ENCODE peak calls at places on chromosomes 11 and 22, in four cellular contexts. H, T, A and V are unnamed samples. For H3K4me1, the result is how much of the 10 kb centered on the place peaks cover.

GRCh38 chr11:58968251-58968711 is 29.0 kb downstream of the GLYATL1 start:
- DNase-seq in H (no peak), A (no peak), T (no peak), V (no peak)

GRCh38 chr11:104462346-104462745 is 298.4 kb upstream of the PDGFD start:
- DNase-seq in H (no peak), A (no peak), T (no peak), V (no peak)

GRCh38 chr11:9716275-9717039 is 52.6 kb downstream of the SWAP70 start:
- DNase-seq in H (no peak), A (no peak), T (no peak), V (peak)

GRCh38 chr11:17921620-17922473 is 91.0 kb downstream of the SERGEF start:
- DNase-seq in H (no peak), A (no peak), T (no peak), V (no peak)

GRCh38 chr11:48064306-48064705 is 83.9 kb downstream of the PTPRJ start:
- DNase-seq in T (no peak), H (no peak), A (no peak), V (peak)

GRCh38 chr11:72079776-72080325 is 491 bp downstream of the NUMA1 start:
- DNase-seq in A (no peak), H (no peak), T (no peak), V (no peak)

GRCh38 chr11:130470832-130471706 is 22.6 kb downstream of the ADAMTS15 start:
- DNase-seq in A (no peak), H (no peak), T (no peak), V (no peak)

GRCh38 chr11:1879941-1880720 is 11.6 kb downstream of the PRR33 start:
- DNase-seq in T (no peak), H (no peak), A (no peak), V (peak)

GRCh38 chr22:40603088-40603605 is 33.4 kb downstream of the MRTFA start:
- DNase-seq in A (no peak), T (no peak), H (no peak), V (peak)

GRCh38 chr11:10701982-10702381 is 8.4 kb upstream of the IRAG1 start:
- DNase-seq in H (no peak), A (no peak), T (no peak), V (no peak)

GRCh38 chr11:11178671-11179070 is 174.4 kb downstream of the CSNK2A3 start:
- DNase-seq in T (no peak), A (no peak), H (no peak), V (no peak)

GRCh38 chr11:96275807-96276594 is 67.0 kb downstream of the MAML2 start:
- DNase-seq in A (no peak), T (no peak), H (no peak), V (no peak)

GRCh38 chr22:40345271-40345670 is 1.0 kb upstream of the ADSL start:
- DNase-seq in T (no peak), H (no peak), A (no peak), V (no peak)

DNA sequence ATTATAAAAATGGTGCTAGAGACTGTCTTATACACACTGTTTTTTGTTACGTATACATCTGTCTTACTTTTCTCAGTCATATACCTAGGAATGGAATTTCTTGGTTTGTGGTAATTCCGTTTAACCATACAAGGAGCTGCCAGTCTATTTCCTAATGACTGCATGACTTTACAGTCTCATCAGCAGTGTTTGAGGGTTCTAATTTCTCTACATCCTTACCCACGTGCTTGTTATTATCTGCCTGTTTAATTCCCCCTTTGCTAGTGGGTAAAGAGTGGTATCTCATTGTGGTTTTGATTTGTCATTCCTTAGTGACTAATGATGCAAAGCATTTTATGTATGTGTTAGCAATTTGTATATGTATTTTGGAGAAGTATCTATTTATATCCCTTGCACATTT is 1008.0 kb downstream of the FAM181B start:
- DNase-seq in A (no peak), H (no peak), T (no peak), V (no peak)
- TF ChIP-seq MYC in A (no peak), H (no peak), T (no peak), V (no peak)

DNA sequence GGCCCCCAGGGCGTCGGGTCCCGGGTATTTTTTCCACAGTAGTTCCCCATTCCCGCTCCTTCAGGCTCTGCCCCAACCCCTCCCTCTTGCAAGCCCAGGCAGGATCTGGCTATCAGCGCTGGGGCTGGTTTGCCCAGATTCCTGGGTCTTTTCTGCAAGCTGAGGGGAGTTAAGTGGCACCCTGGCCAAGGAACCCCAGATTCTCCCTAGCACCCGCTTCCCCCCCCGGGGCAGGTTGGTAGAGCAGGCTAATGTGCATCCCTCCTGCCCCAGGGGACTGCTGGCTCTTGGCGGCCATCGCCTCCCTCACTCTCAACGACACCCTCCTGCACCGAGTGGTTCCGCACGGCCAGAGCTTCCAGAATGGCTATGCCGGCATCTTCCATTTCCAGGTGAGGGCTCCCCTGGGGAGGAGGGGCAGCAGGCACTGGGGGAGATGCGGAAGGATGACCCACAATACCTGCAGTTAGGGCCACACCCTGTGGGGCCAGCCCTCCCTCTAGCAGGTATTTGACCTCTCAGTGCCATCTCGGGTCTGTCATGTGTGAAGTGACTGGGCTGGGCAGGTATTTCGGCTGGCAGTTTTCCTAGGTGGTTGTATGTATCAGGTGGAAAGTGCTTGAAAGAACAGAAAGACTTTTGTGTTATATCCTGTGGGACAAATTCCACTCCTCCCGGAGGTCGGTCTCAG is 1.6 kb downstream of the CAPN1 start:
- DNase-seq in T (no peak), H (no peak), A (no peak), V (no peak)
- TF ChIP-seq JUN in T (no peak), H (no peak), A (no peak), V (no peak)

GRCh38 chr22:20565079-20565734 is 57.8 kb downstream of the MED15 start:
- DNase-seq in H (no peak), T (no peak), A (no peak), V (no peak)
- H3K4me1 ChIP-seq in H (under half), T (half or more), A (under half), V (under half)

GRCh38 chr11:63978551-63979235 is 4.3 kb downstream of the COX8A start:
- DNase-seq in H (no peak), T (no peak), A (no peak), V (no peak)

GRCh38 chr11:63974259-63975143 is at the start of gene COX8A:
- DNase-seq in H (peak), T (peak), A (peak), V (peak)

GRCh38 chr11:63979426-63979825 is 5.0 kb downstream of the COX8A start:
- DNase-seq in T (no peak), A (no peak), H (no peak), V (no peak)
- TF ChIP-seq MYC in T (no peak), A (no peak), H (no peak), V (no peak)

GRCh38 chr22:24424901-24425775 is 2.3 kb upstream of the ADORA2A start:
- DNase-seq in A (no peak), T (no peak), H (no peak), V (no peak)

GRCh38 chr22:24422078-24422665 is 5.2 kb upstream of the ADORA2A start:
- DNase-seq in A (no peak), T (no peak), H (no peak), V (no peak)

GRCh38 chr22:24423519-24424000 is 3.8 kb upstream of the ADORA2A start:
- DNase-seq in T (peak), A (no peak), H (peak), V (peak)

GRCh38 chr22:24426436-24426835 is 963 bp upstream of the ADORA2A start:
- DNase-seq in A (no peak), H (no peak), T (no peak), V (no peak)

GRCh38 chr22:24424001-24424900 is 3.1 kb upstream of the ADORA2A start:
- DNase-seq in A (no peak), H (peak), T (no peak), V (no peak)
- TF ChIP-seq JUN in A (no peak), H (no peak), T (no peak), V (no peak)

GRCh38 chr11:27722945-27723344 is 22.7 kb upstream of the BDNF start:
- DNase-seq in H (no peak), A (no peak), T (no peak), V (no peak)
- H3K4me1 ChIP-seq in H (under half), A (under half), T (under half), V (under half)

GRCh38 chr22:29695129-29695926 is 24.5 kb upstream of the CABP7 start:
- DNase-seq in T (no peak), A (no peak), H (no peak), V (no peak)
- TF ChIP-seq MYC in T (no peak), A (no peak), H (no peak), V (no peak)

GRCh38 chr11:44333271-44334218 is 23.6 kb upstream of the ALX4 start:
- DNase-seq in T (no peak), A (peak), H (peak), V (no peak)
- TF ChIP-seq JUN in T (no peak), A (no peak), H (peak), V (no peak)

GRCh38 chr22:39242389-39242808 is 2.4 kb downstream of the PDGFB start:
- DNase-seq in A (no peak), H (peak), T (no peak), V (no peak)

GRCh38 chr22:39241632-39242388 is 3.0 kb downstream of the PDGFB start:
- DNase-seq in A (no peak), T (no peak), H (no peak), V (no peak)

GRCh38 chr22:39242809-39243442 is 1.9 kb downstream of the PDGFB start:
- DNase-seq in T (no peak), A (peak), H (peak), V (no peak)

GRCh38 chr22:39239561-39240423 is 5.0 kb downstream of the PDGFB start:
- DNase-seq in A (no peak), T (no peak), H (no peak), V (no peak)

GRCh38 chr22:39240841-39241631 is 3.7 kb downstream of the PDGFB start:
- DNase-seq in T (peak), A (peak), H (peak), V (peak)
- H3K4me1 ChIP-seq in T (under half), A (under half), H (half or more), V (half or more)

GRCh38 chr11:132033051-132033450 is 662.6 kb downstream of the NTM start:
- DNase-seq in T (no peak), H (no peak), A (no peak), V (no peak)
- TF ChIP-seq MYC in T (no peak), H (no peak), A (no peak), V (no peak)